ENCODE peak calls at places on chromosomes 1 and 21, in eight cellular contexts. R is GM12865, G is IMR-90, F is pancreas, N is psoas muscle, W is ovary, H is transverse colon, Z is astrocyte of the spinal cord. Q is an unnamed sample.
A peak's percentile ranks its signal among the peaks of the same experiment; 100 is the strongest.

GRCh38 chr21:46079357-46080170 is 18.3 kb upstream of the COL6A2 start:
- DNase-seq in R (no peak), G (peak; percentile 96), F (no peak), N (peak; percentile 54), W (peak; percentile 23), H (no peak), Z (peak; percentile 89), Q (no peak)

GRCh38 chr1:170530972-170531757 is 801 bp upstream of the GORAB start:
- DNase-seq in R (peak; percentile 8), G (no peak), F (no peak), N (no peak), W (peak; percentile 49), H (peak; percentile 13), Z (no peak), Q (no peak)

GRCh38 chr1:52562766-52563165 is 9.9 kb upstream of the TUT4 start:
- DNase-seq in R (no peak), G (no peak), F (no peak), N (no peak), W (no peak), H (no peak), Z (no peak), Q (no peak)

GRCh38 chr1:67838180-67838912 is 5.1 kb upstream of the GNG12 start:
- DNase-seq in R (no peak), G (no peak), F (no peak), N (no peak), W (no peak), H (no peak), Z (peak; percentile 31), Q (no peak)

GRCh38 chr1:107196973-107197562 is 56.2 kb downstream of the NTNG1 start:
- DNase-seq in R (peak; percentile 83), G (peak; percentile 3), F (no peak), N (no peak), W (no peak), H (peak; percentile 10), Z (no peak), Q (peak; percentile 65)

GRCh38 chr1:73106931-73107330 is 824.6 kb upstream of the NEGR1 start:
- DNase-seq in R (no peak), G (no peak), F (no peak), N (no peak), W (no peak), H (no peak), Z (no peak), Q (no peak)

GRCh38 chr1:3651939-3652537 is at the start of gene TP73:
- DNase-seq in R (peak; percentile 84), G (no peak), F (peak; percentile 78), N (no peak), W (peak; percentile 63), H (no peak), Z (no peak), Q (no peak)

GRCh38 chr1:234771642-234772344 is 161.8 kb upstream of the IRF2BP2 start:
- DNase-seq in R (no peak), G (no peak), F (no peak), N (no peak), W (no peak), H (no peak), Z (no peak), Q (no peak)

GRCh38 chr21:26116456-26117011 is 54.0 kb downstream of the APP start:
- DNase-seq in R (no peak), G (peak; percentile 44), F (no peak), N (no peak), W (no peak), H (no peak), Z (peak; percentile 58), Q (no peak)

GRCh38 chr1:247352175-247352574 is 20.5 kb upstream of the ZNF496 start:
- DNase-seq in R (no peak), G (no peak), F (no peak), N (no peak), W (no peak), H (no peak), Z (no peak), Q (no peak)

GRCh38 chr1:15328785-15329480 is 80.8 kb upstream of the EFHD2 start:
- DNase-seq in R (no peak), G (peak; percentile 64), F (peak; percentile 68), N (peak; percentile 68), W (peak; percentile 71), H (no peak), Z (peak; percentile 85), Q (no peak)

GRCh38 chr1:61078611-61079010 is 3.8 kb upstream of the NFIA start:
- DNase-seq in R (no peak), G (no peak), F (no peak), N (no peak), W (no peak), H (no peak), Z (peak; percentile 46), Q (no peak)
- H3K4me3 ChIP-seq in R (no peak overlapping the region), G (no peak overlapping the region), F (peak overlapping the region; percentile 55), N (peak overlapping the region; percentile 70), W (no peak overlapping the region), H (peak overlapping the region; percentile 52), Z (peak overlapping the region; percentile 26), Q (peak overlapping the region; percentile 47)

GRCh38 chr1:242219905-242220304 is 221.0 kb upstream of the MAP1LC3C start:
- DNase-seq in R (no peak), G (no peak), F (no peak), N (no peak), W (no peak), H (no peak), Z (no peak), Q (no peak)
- H3K4me3 ChIP-seq in R (no peak overlapping the region), G (no peak overlapping the region), F (no peak overlapping the region), N (no peak overlapping the region), W (no peak overlapping the region), H (no peak overlapping the region), Z (no peak overlapping the region), Q (no peak overlapping the region)

DNA sequence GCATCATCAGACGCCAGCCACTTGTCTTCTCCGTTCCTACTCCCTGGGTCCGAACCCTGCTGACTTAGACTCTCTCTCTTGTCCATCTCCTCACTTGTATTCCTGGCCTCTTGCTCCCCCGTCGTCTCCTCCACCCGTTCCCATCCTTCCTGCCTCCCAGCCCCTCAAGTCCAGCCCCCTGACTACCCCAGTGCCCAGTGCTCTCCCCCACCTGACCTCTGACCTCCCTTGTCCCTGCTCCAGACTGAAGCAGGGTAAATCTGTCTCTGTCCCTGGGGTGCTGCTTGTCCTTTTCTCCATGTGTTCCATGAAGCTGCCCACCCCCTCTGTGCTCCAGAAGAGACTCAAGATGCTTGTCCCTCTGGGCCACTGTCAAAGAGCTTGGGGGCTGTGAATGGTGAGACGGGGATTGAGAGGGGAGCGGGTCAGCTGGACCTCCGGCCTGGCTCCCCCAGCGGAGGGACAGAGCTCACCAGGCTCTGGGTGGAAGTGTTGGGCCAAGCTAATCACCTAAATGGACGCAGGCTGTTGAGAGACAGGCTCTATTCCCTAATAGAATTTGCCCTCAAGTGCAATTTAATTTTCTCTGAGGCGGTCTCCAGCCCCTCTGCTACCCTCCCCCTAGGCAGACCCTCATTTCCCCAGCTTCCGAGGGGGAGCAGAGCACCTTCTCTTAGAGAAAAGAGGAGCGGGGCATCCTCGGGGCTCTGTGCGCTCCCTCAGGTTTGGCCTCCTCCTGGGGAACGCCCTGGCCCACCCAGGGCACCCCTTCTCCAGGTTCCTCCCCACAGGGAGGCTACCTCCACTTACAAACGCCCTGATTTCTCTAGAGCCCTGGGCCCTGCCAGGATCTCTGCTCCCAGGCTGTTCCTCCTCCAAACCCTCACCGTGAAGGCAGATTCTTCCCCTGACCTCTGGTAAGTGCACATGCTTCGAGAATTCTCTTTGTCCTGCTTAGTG is 11.0 kb upstream of the LHX4 start:
- DNase-seq in R (no peak), G (no peak), F (no peak), N (no peak), W (no peak), H (no peak), Z (no peak), Q (no peak)
- H3K4me3 ChIP-seq in R (no peak overlapping the region), G (no peak overlapping the region), F (no peak overlapping the region), N (no peak overlapping the region), W (no peak overlapping the region), H (no peak overlapping the region), Z (no peak overlapping the region), Q (no peak overlapping the region)

DNA sequence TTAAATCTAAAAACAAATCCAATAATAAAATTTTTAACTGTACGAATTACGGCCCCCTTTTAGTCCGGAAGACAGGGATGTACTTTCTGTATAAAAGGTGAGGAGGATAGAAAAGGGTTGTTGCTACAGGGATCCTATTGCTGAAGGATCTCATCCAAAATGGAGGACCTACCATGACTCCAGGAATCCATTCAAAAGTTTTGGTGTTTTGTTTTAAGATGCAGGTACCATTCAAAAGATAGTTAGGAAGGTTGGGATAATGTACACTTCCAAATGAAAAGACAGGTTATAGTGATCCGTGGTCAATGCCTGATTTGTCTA is 1.3 kb upstream of the ENAH start:
- DNase-seq in R (no peak), G (no peak), F (no peak), N (no peak), W (no peak), H (no peak), Z (no peak), Q (no peak)
- H3K4me3 ChIP-seq in R (no peak overlapping the region), G (peak overlapping the region; percentile 55), F (peak overlapping the region; percentile 97), N (peak overlapping the region; percentile 85), W (peak overlapping the region; percentile 94), H (peak overlapping the region; percentile 92), Z (peak overlapping the region; percentile 92), Q (no peak overlapping the region)

GRCh38 chr1:178122283-178122682 is 28.4 kb downstream of the RASAL2 start:
- DNase-seq in R (peak; percentile 11), G (peak; percentile 7), F (no peak), N (no peak), W (no peak), H (no peak), Z (no peak), Q (no peak)
- H3K4me3 ChIP-seq in R (no peak overlapping the region), G (no peak overlapping the region), F (no peak overlapping the region), N (no peak overlapping the region), W (no peak overlapping the region), H (no peak overlapping the region), Z (no peak overlapping the region), Q (no peak overlapping the region)

GRCh38 chr1:65792671-65793358 is at the start of gene PDE4B:
- DNase-seq in R (no peak), G (peak; percentile 40), F (peak; percentile 37), N (peak; percentile 50), W (no peak), H (peak; percentile 24), Z (peak; percentile 43), Q (no peak)

GRCh38 chr1:65795311-65795710 is 2.6 kb downstream of the PDE4B start:
- DNase-seq in R (no peak), G (no peak), F (no peak), N (no peak), W (no peak), H (no peak), Z (no peak), Q (no peak)

GRCh38 chr1:65791396-65791795 is 1.3 kb upstream of the PDE4B start:
- DNase-seq in R (no peak), G (peak; percentile 41), F (no peak), N (no peak), W (no peak), H (no peak), Z (no peak), Q (no peak)

GRCh38 chr1:65791860-65792670 is 630 bp upstream of the PDE4B start:
- DNase-seq in R (no peak), G (peak; percentile 24), F (peak; percentile 38), N (peak; percentile 42), W (no peak), H (peak; percentile 8), Z (peak; percentile 39), Q (no peak)

GRCh38 chr1:65793359-65793732 is 651 bp downstream of the PDE4B start:
- DNase-seq in R (no peak), G (peak; percentile 11), F (peak; percentile 44), N (no peak), W (no peak), H (no peak), Z (no peak), Q (no peak)
- H3K4me3 ChIP-seq in R (no peak overlapping the region), G (peak overlapping the region; percentile 53), F (peak overlapping the region; percentile 26), N (peak overlapping the region; percentile 55), W (no peak overlapping the region), H (peak overlapping the region; percentile 34), Z (peak overlapping the region; percentile 46), Q (no peak overlapping the region)